ENCODE peak calls at places on chromosome 1, in five cellular contexts. J is epithelial cell of esophagus; R is AG08395; K is endothelial cell; B is stimulated activated CD8-positive, alpha-beta memory T cell treated with anti-CD3 and anti-CD28 coated beads, Interleukin-4, amount 100 ng/mL, for 24 hours. G is an unnamed sample.

GRCh38 chr1:160644399-160644798 is 2.4 kb downstream of the SLAMF1 start:
- DNase-seq in J (no peak), B (no peak), K (no peak), R (no peak), G (no peak)

GRCh38 chr1:192610114-192610958 is 25.6 kb upstream of the RGS13 start:
- DNase-seq in B (no peak), R (no peak), K (no peak), J (peak), G (peak)

GRCh38 chr1:194535369-194535768 is 1349.0 kb upstream of the B3GALT2 start:
- DNase-seq in R (no peak), K (peak), B (no peak), J (peak), G (peak)

GRCh38 chr1:1329304-1330210 is 1.5 kb upstream of the TAS1R3 start:
- DNase-seq in K (no peak), J (no peak), R (no peak), B (no peak), G (no peak)

GRCh38 chr1:83900530-83900929 is 98.4 kb downstream of the TTLL7 start:
- DNase-seq in K (no peak), R (no peak), J (peak), B (no peak), G (peak)

GRCh38 chr1:234562336-234562735 is 47.6 kb downstream of the IRF2BP2 start:
- DNase-seq in B (no peak), J (no peak), R (no peak), K (no peak), G (no peak)

GRCh38 chr1:204284929-204285328 is 71.1 kb upstream of the GOLT1A start:
- DNase-seq in B (no peak), J (no peak), R (no peak), K (no peak), G (no peak)

GRCh38 chr1:41835488-41835887 is 83.2 kb downstream of the HIVEP3 start:
- DNase-seq in J (peak), B (no peak), K (no peak), R (no peak), G (peak)

GRCh38 chr1:67743072-67743725 is 58.2 kb downstream of the GADD45A start:
- DNase-seq in B (no peak), R (no peak), K (no peak), J (no peak), G (no peak)

GRCh38 chr1:232438476-232438875 is 191.5 kb downstream of the SIPA1L2 start:
- DNase-seq in R (no peak), K (no peak), B (no peak), J (no peak), G (no peak)

GRCh38 chr1:19163261-19163660 is 46.8 kb downstream of the UBR4 start:
- DNase-seq in K (no peak), B (no peak), J (no peak), R (peak), G (peak)

GRCh38 chr1:230163205-230163604 is 96.2 kb downstream of the GALNT2 start:
- DNase-seq in J (peak), R (peak), B (no peak), K (no peak), G (peak)

G was measured in HFFc6.